ENCODE peak calls at places on chromosomes 1 and 21, in seven cellular contexts. X is HT1080; E is WTC11; J is heart left ventricle; V is amniotic stem cell; O is central memory CD4-positive, alpha-beta T cell; G is fibroblast of gingiva. M is an unnamed sample.

GRCh38 chr1:177235350-177235749 is 64.6 kb downstream of the BRINP2 start:
- DNase-seq in O (no peak), X (no peak), G (no peak), E (no peak), J (no peak), V (no peak), M (no peak)

GRCh38 chr1:156006666-156007376 is 13.9 kb downstream of the SSR2 start:
- DNase-seq in O (no peak), J (no peak), E (no peak), V (no peak), X (no peak), G (no peak), M (no peak)

GRCh38 chr1:205325334-205325884 is 3.9 kb upstream of the NUAK2 start:
- DNase-seq in J (no peak), G (peak), O (peak), V (no peak), X (peak), E (peak), M (peak)

GRCh38 chr21:41653944-41654625 is 112.8 kb downstream of the RIPK4 start:
- DNase-seq in O (no peak), V (no peak), E (no peak), G (peak), J (no peak), X (no peak), M (no peak)

GRCh38 chr1:53089478-53090226 is 27.6 kb downstream of the PODN start:
- DNase-seq in O (no peak), V (peak), J (no peak), G (no peak), E (no peak), X (no peak), M (peak)

GRCh38 chr1:9009438-9010366 is 16.5 kb downstream of the SLC2A7 start:
- DNase-seq in E (peak), G (peak), J (no peak), V (no peak), O (no peak), X (peak), M (no peak)

GRCh38 chr1:89518116-89518780 is 6.4 kb upstream of the LRRC8B start:
- DNase-seq in J (no peak), G (peak), E (no peak), V (no peak), O (no peak), X (no peak), M (no peak)

GRCh38 chr1:45834689-45835088 is 31.3 kb downstream of the MAST2 start:
- DNase-seq in X (no peak), G (no peak), O (no peak), E (no peak), J (no peak), V (no peak), M (no peak)

GRCh38 chr1:154148787-154149186 is 6.1 kb downstream of the NUP210L start:
- DNase-seq in J (no peak), V (no peak), O (no peak), X (peak), E (no peak), G (peak), M (no peak)

GRCh38 chr1:225813250-225813964 is 3.5 kb downstream of the EPHX1 start:
- DNase-seq in V (no peak), X (no peak), O (no peak), G (peak), J (peak), E (no peak), M (peak)

GRCh38 chr1:161427733-161428516 is 60.2 kb upstream of the CFAP126 start:
- DNase-seq in X (peak), V (no peak), J (no peak), O (peak), E (peak), G (peak), M (no peak)

GRCh38 chr1:201022824-201023516 is 544 bp downstream of the KIF21B start:
- DNase-seq in G (no peak), O (peak), E (peak), V (no peak), X (peak), J (no peak), M (peak)

GRCh38 chr1:206106328-206107167 is 10.6 kb downstream of the AVPR1B start:
- DNase-seq in E (peak), G (peak), O (peak), V (peak), X (peak), J (peak), M (peak)

GRCh38 chr1:91744973-91745648 is 140.8 kb downstream of the TGFBR3 start:
- DNase-seq in J (no peak), O (no peak), X (no peak), G (peak), E (no peak), V (no peak), M (no peak)

M was measured in colonic mucosa.